ENCODE peak calls at places on chromosomes 3 and 15, in five cellular contexts. W is left lung, S is AG04449, Z is uterus, P is astrocyte of the spinal cord. M is an unnamed sample.

GRCh38 chr15:96093063-96093462 is 237.4 kb upstream of the NR2F2 start:
- DNase-seq in W (no peak), S (no peak), Z (no peak), P (no peak), M (no peak)

GRCh38 chr3:111667621-111668239 is 72.6 kb upstream of the ZBED2 start:
- DNase-seq in W (peak; percentile 64), S (no peak), Z (peak; percentile 18), P (peak; percentile 22), M (peak; percentile 39)

GRCh38 chr3:153209596-153209995 is 47.6 kb downstream of the RAP2B start:
- DNase-seq in W (peak; percentile 72), S (no peak), Z (no peak), P (peak; percentile 63), M (peak; percentile 90)

GRCh38 chr3:80263260-80263659 is 495.5 kb upstream of the ROBO1 start:
- DNase-seq in W (no peak), S (no peak), Z (no peak), P (peak; percentile 55), M (no peak)

GRCh38 chr15:92273732-92274131 is 119.9 kb upstream of the ST8SIA2 start:
- DNase-seq in W (no peak), S (no peak), Z (no peak), P (no peak), M (no peak)

GRCh38 chr3:150073513-150073912 is 102.8 kb upstream of the PFN2 start:
- DNase-seq in W (no peak), S (no peak), Z (no peak), P (no peak), M (peak; percentile 85)

GRCh38 chr15:89494941-89495637 is 1.3 kb downstream of the RHCG start:
- DNase-seq in W (no peak), S (no peak), Z (no peak), P (no peak), M (peak; percentile 51)

GRCh38 chr15:62068071-62068786 is 1.5 kb downstream of the C2CD4A start:
- DNase-seq in W (peak; percentile 60), S (no peak), Z (no peak), P (peak; percentile 29), M (peak; percentile 16)

GRCh38 chr15:100170280-100170654 is 171.5 kb downstream of the ADAMTS17 start:
- DNase-seq in W (no peak), S (no peak), Z (no peak), P (no peak), M (no peak)

GRCh38 chr15:35603298-35603697 is 57.3 kb upstream of the DPH6 start:
- DNase-seq in W (no peak), S (no peak), Z (no peak), P (peak; percentile 76), M (peak; percentile 42)

GRCh38 chr3:65793495-65794200 is 245.1 kb downstream of the MAGI1 start:
- DNase-seq in W (no peak), S (no peak), Z (no peak), P (no peak), M (peak; percentile 57)

GRCh38 chr3:65796676-65797075 is 242.0 kb downstream of the MAGI1 start:
- DNase-seq in W (no peak), S (no peak), Z (no peak), P (no peak), M (no peak)

GRCh38 chr3:65795166-65795565 is 243.6 kb downstream of the MAGI1 start:
- DNase-seq in W (no peak), S (no peak), Z (no peak), P (no peak), M (no peak)
- TF ChIP-seq CTCF in W (no peak), S (no peak), Z (no peak), P (no peak), M (no peak)

GRCh38 chr3:99870712-99871111 is 53.0 kb downstream of the CMSS1 start:
- DNase-seq in W (no peak), S (no peak), Z (no peak), P (no peak), M (no peak)
- H3K4me3 ChIP-seq in W (no peak overlapping the region), S (no peak overlapping the region), Z (peak overlapping the region; percentile 84), P (no peak overlapping the region), M (no peak overlapping the region)

DNA sequence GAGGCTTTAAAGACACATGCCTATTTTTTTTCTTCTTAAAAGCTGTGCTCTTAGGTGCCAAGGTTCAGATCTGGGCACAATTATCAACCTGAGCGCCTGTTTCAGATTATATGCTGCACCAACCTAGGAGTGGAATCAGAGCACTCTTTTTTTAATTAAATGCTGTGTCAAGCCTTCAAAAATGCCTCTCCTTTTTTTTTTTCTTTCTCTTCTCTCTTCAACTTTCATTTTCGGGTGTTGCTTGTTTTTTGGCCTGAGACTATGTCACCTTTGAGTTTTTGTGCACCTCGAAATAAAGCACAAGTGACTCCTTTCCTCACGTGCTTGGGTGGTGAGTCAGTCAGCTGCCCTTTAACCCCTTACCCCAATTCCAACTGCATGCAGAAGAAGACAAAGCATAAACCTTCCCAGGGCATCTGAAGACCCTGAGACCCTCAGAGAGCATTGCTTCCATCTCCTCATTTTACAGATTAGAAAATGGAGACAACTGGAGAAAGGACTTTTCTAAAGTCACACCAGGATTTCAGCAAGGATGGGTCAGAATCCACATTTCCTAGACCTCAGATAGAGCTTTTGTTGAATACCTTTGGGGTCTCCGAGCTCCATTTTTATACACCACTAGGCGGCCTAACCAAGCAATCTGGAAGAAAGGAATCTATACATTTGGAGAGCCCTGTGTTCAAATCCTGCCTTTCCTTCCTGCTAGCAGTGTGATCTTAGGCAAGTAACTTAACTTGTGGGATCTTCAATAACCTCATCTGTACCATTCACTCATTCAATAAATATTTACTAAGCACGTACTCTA is 631 bp upstream of the PRICKLE2 start:
- DNase-seq in W (no peak), S (no peak), Z (no peak), P (no peak), M (no peak)
- TF ChIP-seq CTCF in W (no peak), S (no peak), Z (no peak), P (no peak), M (no peak)

GRCh38 chr15:78893538-78893937 is 20.8 kb downstream of the MORF4L1 start:
- DNase-seq in W (no peak), S (no peak), Z (no peak), P (no peak), M (no peak)
- H3K4me3 ChIP-seq in W (no peak overlapping the region), S (no peak overlapping the region), Z (no peak overlapping the region), P (no peak overlapping the region), M (no peak overlapping the region)

DNA sequence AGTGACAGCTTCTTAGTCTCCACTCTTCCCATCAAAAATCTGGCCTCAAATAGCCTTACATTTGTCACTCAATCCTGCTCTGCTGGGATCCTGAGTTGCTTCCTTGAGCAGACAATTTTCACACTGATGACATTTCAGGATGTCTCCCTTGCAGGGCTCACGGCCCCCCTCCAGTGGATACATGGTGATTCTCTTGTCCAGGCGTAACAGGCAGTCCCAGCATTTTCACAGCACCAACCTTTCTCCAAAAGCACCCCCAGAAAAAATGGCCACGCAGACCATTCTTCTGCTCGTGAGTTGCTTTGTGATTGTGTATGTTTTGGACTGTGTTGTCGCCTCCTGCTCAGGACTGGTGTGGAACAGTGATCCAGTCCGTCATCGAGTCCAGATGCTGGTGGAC is 47.4 kb upstream of the WNT7A start:
- DNase-seq in W (no peak), S (no peak), Z (no peak), P (no peak), M (peak; percentile 4)
- TF ChIP-seq CTCF in W (no peak), S (peak; percentile 8), Z (no peak), P (no peak), M (peak; percentile 19)

GRCh38 chr3:170865209-170866094 is 4.5 kb downstream of the RPL22L1 start:
- DNase-seq in W (no peak), S (no peak), Z (no peak), P (peak; percentile 8), M (no peak)

GRCh38 chr3:170867552-170867951 is 2.4 kb downstream of the RPL22L1 start:
- DNase-seq in W (no peak), S (no peak), Z (no peak), P (no peak), M (no peak)

GRCh38 chr3:170866499-170866898 is 3.5 kb downstream of the RPL22L1 start:
- DNase-seq in W (no peak), S (no peak), Z (no peak), P (no peak), M (no peak)

GRCh38 chr3:170868577-170869239 is 1.3 kb downstream of the RPL22L1 start:
- DNase-seq in W (no peak), S (no peak), Z (no peak), P (no peak), M (no peak)

DNA sequence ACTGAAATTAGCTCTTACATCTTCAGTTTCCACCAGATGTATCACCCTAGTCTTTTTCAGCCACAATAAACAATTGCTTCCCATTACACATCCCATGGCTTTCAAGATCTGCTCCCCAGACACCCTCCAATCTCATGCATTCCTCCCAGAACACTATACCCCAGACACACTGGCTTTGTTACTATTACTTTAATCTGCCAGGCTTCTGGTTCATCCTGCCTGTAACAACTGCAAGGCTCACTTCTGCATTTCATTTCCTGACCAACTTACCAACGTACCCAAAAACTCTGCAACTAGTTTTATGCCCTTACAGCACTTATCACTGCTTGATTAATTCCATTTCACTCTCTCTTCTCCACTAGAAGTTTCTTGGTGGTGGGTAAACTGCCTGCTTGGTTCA is 2.9 kb downstream of the RPL22L1 start:
- DNase-seq in W (no peak), S (no peak), Z (no peak), P (no peak), M (no peak)
- H3K4me3 ChIP-seq in W (peak overlapping the region; percentile 66), S (no peak overlapping the region), Z (no peak overlapping the region), P (no peak overlapping the region), M (no peak overlapping the region)

GRCh38 chr15:82103500-82103899 is 57.7 kb upstream of the MEX3B start:
- DNase-seq in W (no peak), S (no peak), Z (no peak), P (no peak), M (no peak)

GRCh38 chr15:82106671-82107070 is 60.9 kb upstream of the MEX3B start:
- DNase-seq in W (no peak), S (no peak), Z (no peak), P (no peak), M (peak; percentile 59)

GRCh38 chr15:82108489-82109078 is 62.8 kb upstream of the MEX3B start:
- DNase-seq in W (peak; percentile 35), S (no peak), Z (peak; percentile 30), P (peak; percentile 59), M (peak; percentile 67)

GRCh38 chr15:82110144-82110543 is 64.3 kb upstream of the MEX3B start:
- DNase-seq in W (no peak), S (no peak), Z (no peak), P (no peak), M (no peak)

DNA sequence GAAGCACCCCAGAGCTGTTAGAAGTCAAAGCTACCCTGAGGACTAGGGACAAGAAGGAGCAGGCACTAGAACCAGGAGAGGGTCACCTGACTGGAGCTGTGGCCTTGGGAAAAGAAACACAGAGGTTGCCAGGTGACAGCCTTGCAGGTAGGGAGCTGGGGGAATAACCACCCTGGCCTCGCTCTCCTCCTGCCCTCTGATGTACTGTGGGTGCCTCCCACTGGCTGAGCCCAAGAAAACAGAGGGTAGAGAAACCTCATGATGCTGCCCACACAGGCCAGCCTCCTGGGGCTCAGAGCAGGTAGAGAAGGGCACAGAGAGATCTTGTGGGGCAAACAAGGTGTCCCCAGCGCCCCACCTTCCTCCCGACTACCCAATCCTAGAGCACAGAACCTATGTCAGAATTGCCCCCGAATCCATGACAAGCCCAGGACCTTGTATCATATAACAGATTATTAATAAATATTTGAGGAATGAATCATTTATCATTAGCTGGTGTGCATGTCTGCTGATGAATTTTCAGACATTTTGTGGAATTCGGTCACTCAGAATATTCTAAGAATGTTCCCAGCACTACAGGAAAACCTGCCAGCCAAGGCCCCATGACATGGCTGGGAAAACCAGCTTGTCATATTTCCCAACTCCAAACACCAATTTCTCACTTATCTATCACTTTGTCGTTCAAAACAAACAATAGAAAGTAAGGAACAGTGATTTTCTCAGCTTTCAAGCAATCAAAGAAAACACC is 59.8 kb upstream of the MEX3B start:
- DNase-seq in W (peak; percentile 65), S (peak; percentile 84), Z (no peak), P (peak; percentile 67), M (peak; percentile 39)
- TF ChIP-seq CTCF in W (no peak), S (no peak), Z (no peak), P (no peak), M (no peak)

M was measured in epithelial cell of esophagus.